ENCODE peak calls at places on chromosomes 13 and 19, in seven cellular contexts. One of them, this sample, is unnamed.

GRCh38 chr19:7216373-7216902 is 77.8 kb downstream of the INSR start:
- DNase-seq in fibroblast of gingiva: no peak
- DNase-seq in ascending aorta: no peak
- DNase-seq in ELR: no peak
- DNase-seq in M059J: no peak
- DNase-seq in central memory CD4-positive, alpha-beta T cell: no peak
- DNase-seq in lower leg skin: no peak
- DNase-seq in this sample: no peak

GRCh38 chr13:40777166-40777956 is 6.4 kb upstream of the MRPS31 start:
- DNase-seq in fibroblast of gingiva: peak; percentile 44
- DNase-seq in ascending aorta: no peak
- DNase-seq in ELR: peak; percentile 74
- DNase-seq in M059J: peak; percentile 68
- DNase-seq in central memory CD4-positive, alpha-beta T cell: peak; percentile 22
- DNase-seq in lower leg skin: no peak
- DNase-seq in this sample: peak; percentile 75

GRCh38 chr19:8363803-8364771 is at the start of gene ANGPTL4:
- DNase-seq in fibroblast of gingiva: peak; percentile 88
- DNase-seq in ascending aorta: no peak
- DNase-seq in ELR: peak; percentile 86
- DNase-seq in M059J: peak; percentile 55
- DNase-seq in central memory CD4-positive, alpha-beta T cell: peak; percentile 23
- DNase-seq in lower leg skin: peak; percentile 96
- DNase-seq in this sample: peak; percentile 72

GRCh38 chr13:51794959-51795358 is 9.0 kb downstream of the DHRS12 start:
- DNase-seq in fibroblast of gingiva: no peak
- DNase-seq in ascending aorta: no peak
- DNase-seq in ELR: no peak
- DNase-seq in M059J: no peak
- DNase-seq in central memory CD4-positive, alpha-beta T cell: no peak
- DNase-seq in lower leg skin: no peak
- DNase-seq in this sample: no peak

GRCh38 chr19:42420055-42420544 is 7.1 kb downstream of the LIPE start:
- DNase-seq in fibroblast of gingiva: peak; percentile 46
- DNase-seq in ascending aorta: no peak
- DNase-seq in ELR: peak; percentile 66
- DNase-seq in M059J: peak; percentile 43
- DNase-seq in central memory CD4-positive, alpha-beta T cell: peak; percentile 73
- DNase-seq in lower leg skin: no peak
- DNase-seq in this sample: peak; percentile 75

GRCh38 chr13:106213028-106213427 is 322.4 kb downstream of the EFNB2 start:
- DNase-seq in fibroblast of gingiva: no peak
- DNase-seq in ascending aorta: no peak
- DNase-seq in ELR: no peak
- DNase-seq in M059J: no peak
- DNase-seq in central memory CD4-positive, alpha-beta T cell: no peak
- DNase-seq in lower leg skin: no peak
- DNase-seq in this sample: no peak

GRCh38 chr19:45070214-45070613 is 6.1 kb downstream of the ZNF296 start:
- DNase-seq in fibroblast of gingiva: no peak
- DNase-seq in ascending aorta: no peak
- DNase-seq in ELR: no peak
- DNase-seq in M059J: no peak
- DNase-seq in central memory CD4-positive, alpha-beta T cell: no peak
- DNase-seq in lower leg skin: no peak
- DNase-seq in this sample: no peak

GRCh38 chr13:100290165-100290801 is 201.4 kb downstream of the PCCA start:
- DNase-seq in fibroblast of gingiva: peak; percentile 30
- DNase-seq in ascending aorta: no peak
- DNase-seq in ELR: no peak
- DNase-seq in M059J: no peak
- DNase-seq in central memory CD4-positive, alpha-beta T cell: no peak
- DNase-seq in lower leg skin: no peak
- DNase-seq in this sample: no peak